ENCODE peak calls at places on chromosomes 12 and 14, in ten cellular contexts. One of them, this sample, is unnamed.

GRCh38 chr12:15966426-15966825 is 55.3 kb downstream of the DERA start:
- DNase-seq in PC-3: peak
- DNase-seq in fibroblast of lung: no peak
- DNase-seq in IMR-90: peak
- DNase-seq in progenitor cell of endocrine pancreas: no peak
- DNase-seq in left ventricle myocardium inferior: no peak
- DNase-seq in colonic mucosa: no peak
- DNase-seq in heart right ventricle: no peak
- DNase-seq in glutamatergic neuron: no peak
- DNase-seq in left lung: no peak
- DNase-seq in this sample: no peak

GRCh38 chr12:14267724-14268123 is 97.8 kb upstream of the ATF7IP start:
- DNase-seq in PC-3: no peak
- DNase-seq in fibroblast of lung: no peak
- DNase-seq in IMR-90: no peak
- DNase-seq in progenitor cell of endocrine pancreas: no peak
- DNase-seq in left ventricle myocardium inferior: no peak
- DNase-seq in colonic mucosa: no peak
- DNase-seq in heart right ventricle: no peak
- DNase-seq in glutamatergic neuron: no peak
- DNase-seq in left lung: no peak
- DNase-seq in this sample: no peak

GRCh38 chr12:4148418-4149056 is 125.0 kb upstream of the CCND2 start:
- DNase-seq in PC-3: no peak
- DNase-seq in fibroblast of lung: no peak
- DNase-seq in IMR-90: no peak
- DNase-seq in progenitor cell of endocrine pancreas: no peak
- DNase-seq in left ventricle myocardium inferior: peak
- DNase-seq in colonic mucosa: peak
- DNase-seq in heart right ventricle: peak
- DNase-seq in glutamatergic neuron: no peak
- DNase-seq in left lung: peak
- DNase-seq in this sample: no peak

GRCh38 chr14:24150061-24150460 is 2.8 kb downstream of the RNF31 start:
- DNase-seq in PC-3: no peak
- DNase-seq in fibroblast of lung: no peak
- DNase-seq in IMR-90: no peak
- DNase-seq in progenitor cell of endocrine pancreas: no peak
- DNase-seq in left ventricle myocardium inferior: no peak
- DNase-seq in colonic mucosa: no peak
- DNase-seq in heart right ventricle: no peak
- DNase-seq in glutamatergic neuron: no peak
- DNase-seq in left lung: no peak
- DNase-seq in this sample: no peak

GRCh38 chr12:3233813-3234212 is 156.6 kb downstream of the TSPAN9 start:
- DNase-seq in PC-3: peak
- DNase-seq in fibroblast of lung: no peak
- DNase-seq in IMR-90: no peak
- DNase-seq in progenitor cell of endocrine pancreas: no peak
- DNase-seq in left ventricle myocardium inferior: no peak
- DNase-seq in colonic mucosa: peak
- DNase-seq in heart right ventricle: no peak
- DNase-seq in glutamatergic neuron: no peak
- DNase-seq in left lung: no peak
- DNase-seq in this sample: no peak

GRCh38 chr12:98334768-98335167 is 180.6 kb upstream of the TMPO start:
- DNase-seq in PC-3: no peak
- DNase-seq in fibroblast of lung: no peak
- DNase-seq in IMR-90: no peak
- DNase-seq in progenitor cell of endocrine pancreas: no peak
- DNase-seq in left ventricle myocardium inferior: no peak
- DNase-seq in colonic mucosa: no peak
- DNase-seq in heart right ventricle: no peak
- DNase-seq in glutamatergic neuron: no peak
- DNase-seq in left lung: no peak
- DNase-seq in this sample: no peak

GRCh38 chr12:108839011-108839889 is 18.1 kb downstream of the SSH1 start:
- DNase-seq in PC-3: no peak
- DNase-seq in fibroblast of lung: peak
- DNase-seq in IMR-90: peak
- DNase-seq in progenitor cell of endocrine pancreas: no peak
- DNase-seq in left ventricle myocardium inferior: peak
- DNase-seq in colonic mucosa: no peak
- DNase-seq in heart right ventricle: peak
- DNase-seq in glutamatergic neuron: no peak
- DNase-seq in left lung: no peak
- DNase-seq in this sample: no peak

GRCh38 chr14:22471545-22472121 is 117.4 kb downstream of the DAD1 start:
- DNase-seq in PC-3: peak
- DNase-seq in fibroblast of lung: peak
- DNase-seq in IMR-90: peak
- DNase-seq in progenitor cell of endocrine pancreas: no peak
- DNase-seq in left ventricle myocardium inferior: peak
- DNase-seq in colonic mucosa: peak
- DNase-seq in heart right ventricle: no peak
- DNase-seq in glutamatergic neuron: peak
- DNase-seq in left lung: peak
- DNase-seq in this sample: no peak

GRCh38 chr14:73610692-73611091 is 1.6 kb upstream of the ACOT6 start:
- DNase-seq in PC-3: peak
- DNase-seq in fibroblast of lung: peak
- DNase-seq in IMR-90: peak
- DNase-seq in progenitor cell of endocrine pancreas: no peak
- DNase-seq in left ventricle myocardium inferior: no peak
- DNase-seq in colonic mucosa: peak
- DNase-seq in heart right ventricle: no peak
- DNase-seq in glutamatergic neuron: no peak
- DNase-seq in left lung: no peak
- DNase-seq in this sample: no peak

DNA sequence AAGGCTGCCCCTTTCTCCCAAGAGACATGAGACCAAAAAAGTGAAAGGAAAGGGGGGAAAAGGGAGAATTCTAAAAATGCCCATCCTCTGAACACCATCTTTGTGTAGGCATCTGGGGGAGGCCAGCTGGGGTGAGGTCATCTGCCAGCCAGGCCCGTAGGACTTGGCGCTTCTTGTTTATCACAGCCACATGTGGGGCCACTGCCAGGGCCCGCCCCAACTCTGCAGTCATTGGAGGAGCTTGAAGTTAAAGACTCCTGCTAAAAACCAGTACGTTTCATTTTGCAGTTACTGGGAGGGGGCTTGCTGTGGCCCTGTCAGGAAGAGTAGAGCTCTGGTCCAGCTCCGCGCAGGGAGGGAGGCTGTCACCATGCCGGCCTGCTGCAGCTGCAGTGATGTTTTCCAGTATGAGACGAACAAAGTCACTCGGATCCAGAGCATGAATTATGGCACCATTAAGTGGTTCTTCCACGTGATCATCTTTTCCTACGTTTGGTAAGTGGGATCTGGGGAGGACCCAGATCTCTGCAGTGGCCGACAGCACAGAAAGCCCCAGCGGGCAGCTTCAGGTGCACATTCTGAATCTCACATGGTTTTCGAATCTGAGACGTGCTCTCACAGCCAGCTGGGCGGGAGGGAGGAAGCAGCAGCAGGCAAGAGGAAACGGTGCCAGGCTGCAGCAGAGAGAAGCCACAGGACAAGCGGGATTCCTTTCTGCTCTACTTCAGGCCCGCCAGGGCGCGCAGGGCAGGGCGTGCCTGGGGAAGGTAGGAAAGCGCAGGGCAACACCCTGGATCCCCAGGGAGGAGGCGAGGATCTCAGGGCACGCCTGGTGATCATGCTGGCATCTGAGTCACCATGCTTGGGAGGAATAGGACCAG is at the start of gene P2RX7:
- DNase-seq in PC-3: peak
- DNase-seq in fibroblast of lung: peak
- DNase-seq in IMR-90: peak
- DNase-seq in progenitor cell of endocrine pancreas: no peak
- DNase-seq in left ventricle myocardium inferior: peak
- DNase-seq in colonic mucosa: peak
- DNase-seq in heart right ventricle: peak
- DNase-seq in glutamatergic neuron: peak
- DNase-seq in left lung: peak
- DNase-seq in this sample: peak
- TF ChIP-seq CTCF in PC-3: peak
- TF ChIP-seq CTCF in fibroblast of lung: no peak
- TF ChIP-seq CTCF in IMR-90: no peak
- TF ChIP-seq CTCF in progenitor cell of endocrine pancreas: no peak
- TF ChIP-seq CTCF in left ventricle myocardium inferior: no peak
- TF ChIP-seq CTCF in colonic mucosa: no peak
- TF ChIP-seq CTCF in heart right ventricle: no peak
- TF ChIP-seq CTCF in glutamatergic neuron: no peak
- TF ChIP-seq CTCF in left lung: no peak
- TF ChIP-seq CTCF in this sample: peak

DNA sequence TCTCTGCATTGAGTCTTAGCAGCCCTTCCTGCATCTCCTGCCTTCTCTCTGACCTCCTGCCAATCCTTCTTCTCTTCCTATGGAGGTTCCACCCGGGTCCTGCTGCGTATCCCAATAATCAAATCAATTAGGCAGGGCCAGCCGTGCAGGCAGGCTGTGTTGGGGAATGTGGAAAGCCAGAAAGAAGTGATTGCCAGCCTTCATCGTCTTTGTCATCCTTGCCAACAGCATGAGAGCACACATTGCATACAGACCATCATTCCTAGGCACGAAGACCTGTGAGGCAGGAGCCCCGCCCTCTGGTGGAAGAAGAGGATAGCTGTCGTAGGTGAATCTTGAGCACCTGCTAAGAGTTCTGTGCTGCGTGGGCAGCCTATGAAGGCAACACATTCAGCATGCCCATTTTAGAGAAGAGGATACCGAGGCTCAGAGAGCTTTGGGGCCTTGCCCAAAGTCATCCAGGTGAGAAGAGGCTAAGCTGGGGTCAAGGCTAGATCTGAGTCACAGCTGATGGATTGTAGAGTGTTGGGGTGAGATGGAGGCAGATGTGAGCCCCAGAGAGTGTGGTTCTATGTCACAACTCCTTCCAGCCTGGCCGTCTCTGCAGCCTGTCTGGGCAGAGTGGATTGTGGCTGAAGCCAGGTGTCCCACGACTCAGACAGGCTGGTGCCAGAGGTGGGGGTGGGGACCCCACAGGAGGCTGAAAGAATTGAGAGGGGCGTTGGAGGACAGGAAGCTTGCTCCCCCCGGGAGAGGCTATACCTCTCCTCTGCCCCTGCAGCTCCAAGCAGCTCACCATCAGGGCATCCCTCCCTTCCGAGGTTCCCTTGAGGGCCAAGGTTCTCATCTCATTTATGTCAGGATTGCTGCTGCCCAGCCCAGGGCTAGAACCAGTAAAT is 12.7 kb downstream of the C14orf132 start:
- DNase-seq in PC-3: peak
- DNase-seq in fibroblast of lung: no peak
- DNase-seq in IMR-90: peak
- DNase-seq in progenitor cell of endocrine pancreas: no peak
- DNase-seq in left ventricle myocardium inferior: no peak
- DNase-seq in colonic mucosa: no peak
- DNase-seq in heart right ventricle: no peak
- DNase-seq in glutamatergic neuron: no peak
- DNase-seq in left lung: no peak
- DNase-seq in this sample: no peak
- TF ChIP-seq CTCF in PC-3: peak
- TF ChIP-seq CTCF in fibroblast of lung: no peak
- TF ChIP-seq CTCF in IMR-90: no peak
- TF ChIP-seq CTCF in progenitor cell of endocrine pancreas: peak
- TF ChIP-seq CTCF in left ventricle myocardium inferior: no peak
- TF ChIP-seq CTCF in colonic mucosa: no peak
- TF ChIP-seq CTCF in heart right ventricle: no peak
- TF ChIP-seq CTCF in glutamatergic neuron: no peak
- TF ChIP-seq CTCF in left lung: no peak
- TF ChIP-seq CTCF in this sample: peak

DNA sequence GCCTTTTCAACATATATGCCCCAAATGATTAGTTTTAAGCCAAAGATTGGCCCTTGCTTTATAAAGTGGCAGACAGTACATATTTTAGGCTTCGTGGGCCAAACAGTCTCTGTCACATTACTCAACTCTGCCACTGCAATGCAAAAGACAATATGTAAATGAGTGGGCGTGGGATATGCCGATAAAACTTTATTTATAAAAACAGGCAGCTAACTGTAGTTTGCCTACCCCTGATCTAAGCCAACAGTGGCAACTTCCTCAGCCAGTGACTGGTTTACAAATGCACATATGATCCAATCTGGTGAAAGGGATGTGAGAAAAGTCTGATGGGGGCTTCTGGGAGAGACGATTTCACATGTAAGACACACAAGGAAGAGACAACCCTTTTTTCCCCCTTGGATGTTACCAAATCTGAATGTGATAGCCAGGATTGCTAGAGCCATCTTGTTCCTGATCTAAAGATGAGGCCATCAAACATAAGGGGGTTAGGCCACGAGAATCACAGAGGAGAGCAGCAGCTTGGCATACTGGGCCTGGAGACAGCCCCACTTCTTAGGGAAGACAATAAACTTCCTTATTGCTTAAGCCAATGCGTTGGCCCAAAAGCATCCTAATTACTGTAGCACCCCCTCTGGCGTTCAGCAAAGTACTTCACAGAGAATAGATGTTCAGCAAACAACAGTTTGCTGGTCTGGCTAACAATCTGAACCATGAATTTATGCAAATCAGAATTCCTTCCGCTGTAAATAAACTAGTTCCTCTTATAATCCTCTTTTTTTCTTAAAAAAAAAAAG is 75.2 kb upstream of the TMCC3 start:
- DNase-seq in PC-3: peak
- DNase-seq in fibroblast of lung: peak
- DNase-seq in IMR-90: peak
- DNase-seq in progenitor cell of endocrine pancreas: no peak
- DNase-seq in left ventricle myocardium inferior: no peak
- DNase-seq in colonic mucosa: peak
- DNase-seq in heart right ventricle: peak
- DNase-seq in glutamatergic neuron: no peak
- DNase-seq in left lung: no peak
- DNase-seq in this sample: peak
- TF ChIP-seq CTCF in PC-3: peak
- TF ChIP-seq CTCF in fibroblast of lung: peak
- TF ChIP-seq CTCF in IMR-90: peak
- TF ChIP-seq CTCF in progenitor cell of endocrine pancreas: peak
- TF ChIP-seq CTCF in left ventricle myocardium inferior: peak
- TF ChIP-seq CTCF in colonic mucosa: peak
- TF ChIP-seq CTCF in heart right ventricle: peak
- TF ChIP-seq CTCF in glutamatergic neuron: no peak
- TF ChIP-seq CTCF in left lung: peak
- TF ChIP-seq CTCF in this sample: peak

DNA sequence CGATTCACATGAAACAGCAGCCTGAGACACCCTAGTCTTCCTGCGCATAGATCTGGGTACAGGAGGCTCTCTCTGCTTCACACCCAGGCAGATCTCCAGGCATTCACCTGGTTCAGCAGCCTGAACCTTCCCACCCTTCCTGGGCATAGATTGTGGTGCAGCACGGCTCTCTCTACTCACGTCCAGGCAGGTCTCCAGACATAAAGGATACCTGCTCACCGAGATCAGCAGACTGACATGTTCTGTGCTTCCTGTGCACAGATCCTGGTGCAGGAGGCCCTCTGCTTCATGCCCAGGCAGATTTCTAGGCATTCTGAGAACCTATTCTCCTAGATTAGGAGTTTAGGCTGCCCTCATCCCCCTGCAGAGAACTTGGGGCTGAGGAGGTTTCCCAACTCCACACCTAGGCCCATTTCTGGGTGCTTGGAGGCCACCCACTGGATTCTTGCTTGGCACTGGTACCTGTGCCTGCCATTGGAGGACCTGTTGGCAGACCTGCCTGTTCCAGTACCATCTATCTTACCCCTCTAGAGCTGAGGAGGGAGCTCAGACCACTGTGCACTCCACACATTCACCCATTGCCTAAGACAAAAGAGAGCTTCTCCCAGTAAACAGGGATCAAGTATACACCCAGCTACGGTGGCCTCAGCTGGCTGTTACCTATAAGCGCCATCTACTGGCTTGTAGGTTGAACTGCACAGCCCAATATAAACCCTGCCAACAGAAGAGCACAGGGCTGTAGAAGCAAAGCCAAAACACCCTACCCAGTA is 28.0 kb upstream of the GARIN6 start:
- DNase-seq in PC-3: peak
- DNase-seq in fibroblast of lung: peak
- DNase-seq in IMR-90: peak
- DNase-seq in progenitor cell of endocrine pancreas: no peak
- DNase-seq in left ventricle myocardium inferior: no peak
- DNase-seq in colonic mucosa: no peak
- DNase-seq in heart right ventricle: no peak
- DNase-seq in glutamatergic neuron: peak
- DNase-seq in left lung: no peak
- DNase-seq in this sample: peak
- TF ChIP-seq CTCF in PC-3: peak
- TF ChIP-seq CTCF in fibroblast of lung: peak
- TF ChIP-seq CTCF in IMR-90: peak
- TF ChIP-seq CTCF in progenitor cell of endocrine pancreas: peak
- TF ChIP-seq CTCF in left ventricle myocardium inferior: peak
- TF ChIP-seq CTCF in colonic mucosa: no peak
- TF ChIP-seq CTCF in heart right ventricle: peak
- TF ChIP-seq CTCF in glutamatergic neuron: peak
- TF ChIP-seq CTCF in left lung: peak
- TF ChIP-seq CTCF in this sample: peak

This sample was measured in foreskin keratinocyte.